ENCODE peak calls at places on chromosome 7, in seven cellular contexts. One of them, this sample, is unnamed.

GRCh38 chr7:130141161-130141857 is 63.9 kb downstream of the TMEM209 start:
- DNase-seq in kidney tubule cell: peak
- DNase-seq in NCI-H460: no peak
- DNase-seq in WERI-Rb-1: no peak
- DNase-seq in KBM-7: no peak
- DNase-seq in esophagus muscularis mucosa: no peak
- DNase-seq in SK-MEL-5: no peak
- DNase-seq in this sample: peak

GRCh38 chr7:130024390-130024789 is 26.8 kb downstream of the ZC3HC1 start:
- DNase-seq in KBM-7: no peak
- DNase-seq in kidney tubule cell: no peak
- DNase-seq in SK-MEL-5: no peak
- DNase-seq in NCI-H460: no peak
- DNase-seq in WERI-Rb-1: no peak
- DNase-seq in esophagus muscularis mucosa: no peak
- DNase-seq in this sample: no peak

GRCh38 chr7:25579688-25580075 is 351.4 kb upstream of the NPVF start:
- DNase-seq in esophagus muscularis mucosa: no peak
- DNase-seq in WERI-Rb-1: peak
- DNase-seq in kidney tubule cell: no peak
- DNase-seq in SK-MEL-5: no peak
- DNase-seq in KBM-7: no peak
- DNase-seq in NCI-H460: no peak
- DNase-seq in this sample: no peak

GRCh38 chr7:24992314-24992713 is 12.3 kb upstream of the OSBPL3 start:
- DNase-seq in WERI-Rb-1: no peak
- DNase-seq in esophagus muscularis mucosa: no peak
- DNase-seq in kidney tubule cell: no peak
- DNase-seq in SK-MEL-5: no peak
- DNase-seq in NCI-H460: no peak
- DNase-seq in KBM-7: no peak
- DNase-seq in this sample: no peak

GRCh38 chr7:141575164-141575563 is 24.0 kb downstream of the AGK start:
- DNase-seq in esophagus muscularis mucosa: peak
- DNase-seq in KBM-7: no peak
- DNase-seq in WERI-Rb-1: no peak
- DNase-seq in kidney tubule cell: no peak
- DNase-seq in NCI-H460: no peak
- DNase-seq in SK-MEL-5: no peak
- DNase-seq in this sample: no peak

GRCh38 chr7:100545636-100546128 is 6.7 kb downstream of the AGFG2 start:
- DNase-seq in WERI-Rb-1: no peak
- DNase-seq in NCI-H460: peak
- DNase-seq in SK-MEL-5: peak
- DNase-seq in esophagus muscularis mucosa: no peak
- DNase-seq in KBM-7: no peak
- DNase-seq in kidney tubule cell: peak
- DNase-seq in this sample: no peak

GRCh38 chr7:15905251-15906040 is 219.0 kb upstream of the MEOX2 start:
- DNase-seq in SK-MEL-5: no peak
- DNase-seq in kidney tubule cell: no peak
- DNase-seq in WERI-Rb-1: no peak
- DNase-seq in NCI-H460: no peak
- DNase-seq in KBM-7: peak
- DNase-seq in esophagus muscularis mucosa: no peak
- DNase-seq in this sample: no peak

GRCh38 chr7:27172388-27172774 is 1.7 kb downstream of the HOXA10 start:
- DNase-seq in esophagus muscularis mucosa: no peak
- DNase-seq in kidney tubule cell: peak
- DNase-seq in WERI-Rb-1: no peak
- DNase-seq in KBM-7: peak
- DNase-seq in SK-MEL-5: no peak
- DNase-seq in NCI-H460: no peak
- DNase-seq in this sample: peak

GRCh38 chr7:14293434-14293833 is 304.0 kb upstream of the ETV1 start:
- DNase-seq in esophagus muscularis mucosa: no peak
- DNase-seq in NCI-H460: no peak
- DNase-seq in WERI-Rb-1: no peak
- DNase-seq in SK-MEL-5: no peak
- DNase-seq in kidney tubule cell: no peak
- DNase-seq in KBM-7: no peak
- DNase-seq in this sample: no peak

GRCh38 chr7:127251458-127252379 is 1.0 kb downstream of the GRM8 start:
- DNase-seq in SK-MEL-5: no peak
- DNase-seq in WERI-Rb-1: peak
- DNase-seq in esophagus muscularis mucosa: no peak
- DNase-seq in kidney tubule cell: peak
- DNase-seq in KBM-7: peak
- DNase-seq in NCI-H460: no peak
- DNase-seq in this sample: peak

GRCh38 chr7:23895666-23896096 is 185.7 kb downstream of the STK31 start:
- DNase-seq in esophagus muscularis mucosa: no peak
- DNase-seq in SK-MEL-5: no peak
- DNase-seq in kidney tubule cell: no peak
- DNase-seq in NCI-H460: no peak
- DNase-seq in WERI-Rb-1: no peak
- DNase-seq in KBM-7: no peak
- DNase-seq in this sample: no peak

GRCh38 chr7:44696728-44697127 is 51.9 kb upstream of the ZMIZ2 start:
- DNase-seq in NCI-H460: no peak
- DNase-seq in SK-MEL-5: no peak
- DNase-seq in esophagus muscularis mucosa: no peak
- DNase-seq in kidney tubule cell: no peak
- DNase-seq in KBM-7: no peak
- DNase-seq in WERI-Rb-1: no peak
- DNase-seq in this sample: no peak

GRCh38 chr7:17989546-17989945 is 38.1 kb downstream of the PRPS1L1 start:
- DNase-seq in WERI-Rb-1: no peak
- DNase-seq in SK-MEL-5: peak
- DNase-seq in KBM-7: no peak
- DNase-seq in kidney tubule cell: peak
- DNase-seq in esophagus muscularis mucosa: no peak
- DNase-seq in NCI-H460: no peak
- DNase-seq in this sample: no peak

GRCh38 chr7:18715988-18716387 is 220.4 kb downstream of the HDAC9 start:
- DNase-seq in SK-MEL-5: no peak
- DNase-seq in WERI-Rb-1: no peak
- DNase-seq in NCI-H460: no peak
- DNase-seq in esophagus muscularis mucosa: no peak
- DNase-seq in KBM-7: no peak
- DNase-seq in kidney tubule cell: no peak
- DNase-seq in this sample: no peak

GRCh38 chr7:19491371-19491770 is 217.5 kb downstream of the POLR1F start:
- DNase-seq in SK-MEL-5: no peak
- DNase-seq in NCI-H460: no peak
- DNase-seq in esophagus muscularis mucosa: no peak
- DNase-seq in kidney tubule cell: no peak
- DNase-seq in WERI-Rb-1: no peak
- DNase-seq in KBM-7: no peak
- DNase-seq in this sample: no peak

GRCh38 chr7:4700577-4701235 is 18.6 kb downstream of the FOXK1 start:
- DNase-seq in KBM-7: no peak
- DNase-seq in WERI-Rb-1: no peak
- DNase-seq in esophagus muscularis mucosa: no peak
- DNase-seq in SK-MEL-5: no peak
- DNase-seq in kidney tubule cell: peak
- DNase-seq in NCI-H460: peak
- DNase-seq in this sample: peak

GRCh38 chr7:107998660-107999480 is 4.1 kb downstream of the LAMB1 start:
- DNase-seq in esophagus muscularis mucosa: no peak
- DNase-seq in NCI-H460: no peak
- DNase-seq in kidney tubule cell: peak
- DNase-seq in KBM-7: no peak
- DNase-seq in WERI-Rb-1: no peak
- DNase-seq in SK-MEL-5: no peak
- DNase-seq in this sample: no peak

GRCh38 chr7:39353615-39354376 is 212.4 kb upstream of the YAE1 start:
- DNase-seq in kidney tubule cell: peak
- DNase-seq in NCI-H460: peak
- DNase-seq in esophagus muscularis mucosa: no peak
- DNase-seq in WERI-Rb-1: peak
- DNase-seq in SK-MEL-5: no peak
- DNase-seq in KBM-7: no peak
- DNase-seq in this sample: peak

GRCh38 chr7:214410-215212 is 22.2 kb downstream of the FAM20C start:
- DNase-seq in WERI-Rb-1: no peak
- DNase-seq in kidney tubule cell: peak
- DNase-seq in SK-MEL-5: no peak
- DNase-seq in esophagus muscularis mucosa: no peak
- DNase-seq in KBM-7: no peak
- DNase-seq in NCI-H460: no peak
- DNase-seq in this sample: no peak

GRCh38 chr7:80859272-80859970 is 59.4 kb downstream of the SEMA3C start:
- DNase-seq in SK-MEL-5: no peak
- DNase-seq in WERI-Rb-1: peak
- DNase-seq in esophagus muscularis mucosa: peak
- DNase-seq in NCI-H460: no peak
- DNase-seq in kidney tubule cell: no peak
- DNase-seq in KBM-7: no peak
- DNase-seq in this sample: no peak

GRCh38 chr7:100162874-100163533 is 4.5 kb upstream of the TRAPPC14 start:
- DNase-seq in kidney tubule cell: peak
- DNase-seq in SK-MEL-5: no peak
- DNase-seq in KBM-7: no peak
- DNase-seq in esophagus muscularis mucosa: no peak
- DNase-seq in NCI-H460: no peak
- DNase-seq in WERI-Rb-1: no peak
- DNase-seq in this sample: no peak

GRCh38 chr7:111290419-111290818 is 199.5 kb downstream of the LRRN3 start:
- DNase-seq in SK-MEL-5: no peak
- DNase-seq in WERI-Rb-1: no peak
- DNase-seq in NCI-H460: no peak
- DNase-seq in esophagus muscularis mucosa: no peak
- DNase-seq in KBM-7: no peak
- DNase-seq in kidney tubule cell: no peak
- DNase-seq in this sample: no peak

GRCh38 chr7:80135306-80136104 is 874 bp downstream of the GNAI1 start:
- DNase-seq in kidney tubule cell: peak
- DNase-seq in esophagus muscularis mucosa: no peak
- DNase-seq in WERI-Rb-1: peak
- DNase-seq in SK-MEL-5: peak
- DNase-seq in NCI-H460: no peak
- DNase-seq in KBM-7: no peak
- DNase-seq in this sample: no peak

This sample was measured in glutamatergic neuron.